ENCODE peak calls at places on chromosomes 13 and 19, in nine cellular contexts. W, H, D, Z, E, O, S, G and I are unnamed samples. For H3K4me1, the result is how much of the 10 kb centered on the place peaks cover.

GRCh38 chr19:10748195-10748923 is 30.5 kb downstream of the DNM2 start:
- DNase-seq in E (no peak), W (no peak), Z (no peak), S (no peak), D (no peak), H (no peak), O (no peak), G (no peak), I (no peak)

GRCh38 chr13:32211788-32212187 is 103.4 kb downstream of the ZAR1L start:
- DNase-seq in O (no peak), W (no peak), G (no peak), S (no peak), Z (no peak), E (peak), H (no peak), D (no peak), I (no peak)

GRCh38 chr19:58581227-58582141 is 8.3 kb upstream of the MZF1 start:
- DNase-seq in E (peak), O (peak), S (peak), D (no peak), Z (peak), W (peak), G (peak), H (peak), I (no peak)

GRCh38 chr13:111034811-111035210 is 80.3 kb upstream of the ARHGEF7 start:
- DNase-seq in W (no peak), D (no peak), E (peak), G (no peak), S (no peak), Z (no peak), O (no peak), H (no peak), I (no peak)

GRCh38 chr19:48090281-48090802 is 20.3 kb downstream of the PLA2G4C start:
- DNase-seq in E (peak), S (no peak), D (no peak), W (no peak), H (no peak), G (no peak), Z (no peak), O (no peak), I (no peak)

GRCh38 chr19:3544054-3544376 is 5.0 kb downstream of the TEKTIP1 start:
- DNase-seq in S (no peak), H (no peak), D (no peak), G (no peak), W (no peak), E (no peak), O (no peak), Z (no peak), I (no peak)

GRCh38 chr19:2475018-2475701 is 767 bp upstream of the GADD45B start:
- DNase-seq in H (peak), D (peak), Z (peak), O (no peak), W (peak), E (peak), G (peak), S (peak), I (peak)

GRCh38 chr19:16051254-16052025 is 24.9 kb upstream of the TPM4 start:
- DNase-seq in Z (peak), G (no peak), H (no peak), S (no peak), D (no peak), E (no peak), O (peak), W (no peak), I (peak)

GRCh38 chr19:46863818-46864629 is 3.2 kb downstream of the ARHGAP35 start:
- DNase-seq in G (no peak), H (no peak), O (no peak), D (peak), S (peak), E (peak), W (peak), Z (no peak), I (no peak)

GRCh38 chr19:46862974-46863632 is 2.3 kb downstream of the ARHGAP35 start:
- DNase-seq in O (no peak), Z (no peak), W (no peak), E (peak), H (no peak), S (no peak), D (no peak), G (no peak), I (no peak)

GRCh38 chr19:46861691-46862503 is 1.1 kb downstream of the ARHGAP35 start:
- DNase-seq in D (no peak), Z (no peak), E (peak), W (peak), O (no peak), S (peak), G (peak), H (no peak), I (no peak)

GRCh38 chr19:46860846-46861690 is at the start of gene ARHGAP35:
- DNase-seq in G (peak), W (no peak), O (no peak), H (peak), E (peak), D (peak), S (peak), Z (no peak), I (peak)

DNA sequence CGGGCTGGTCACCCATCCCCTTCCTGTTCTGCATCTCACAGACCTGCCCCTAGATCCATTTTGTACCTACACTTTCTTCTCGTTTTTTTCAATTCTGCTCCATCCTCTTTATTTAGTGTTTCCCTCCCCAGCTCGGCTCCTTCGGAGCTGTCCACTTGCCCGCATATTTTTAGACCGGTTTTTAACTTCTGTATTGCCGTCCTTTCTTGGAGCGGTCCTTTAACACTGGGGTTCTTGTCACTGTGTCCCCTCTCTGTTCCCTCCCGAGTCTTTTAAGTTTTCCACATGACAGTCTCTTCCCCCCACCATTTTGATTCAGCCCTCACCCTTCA is 1.7 kb downstream of the ARHGAP35 start:
- DNase-seq in Z (no peak), D (no peak), W (no peak), H (no peak), G (no peak), S (no peak), O (no peak), E (peak), I (no peak)
- H3K4me1 ChIP-seq in Z (half or more), D (under half), W (half or more), H (under half), G (under half), S (half or more), O (under half), E (under half), I (under half)

GRCh38 chr13:51956717-51957116 is 54.5 kb downstream of the ATP7B start:
- DNase-seq in W (no peak), D (no peak), S (no peak), E (no peak), O (no peak), Z (no peak), H (no peak), G (no peak), I (no peak)
- H3K4me1 ChIP-seq in W (under half), D (under half), S (under half), E (under half), O (under half), Z (under half), H (under half), G (under half), I (under half)

GRCh38 chr19:50522881-50523280 is 9.2 kb upstream of the ASPDH start:
- DNase-seq in E (no peak), D (no peak), W (no peak), S (no peak), G (no peak), H (no peak), Z (no peak), O (no peak), I (no peak)
- H3K4me1 ChIP-seq in E (under half), D (under half), W (under half), S (under half), G (under half), H (under half), Z (under half), O (under half), I (under half)

DNA sequence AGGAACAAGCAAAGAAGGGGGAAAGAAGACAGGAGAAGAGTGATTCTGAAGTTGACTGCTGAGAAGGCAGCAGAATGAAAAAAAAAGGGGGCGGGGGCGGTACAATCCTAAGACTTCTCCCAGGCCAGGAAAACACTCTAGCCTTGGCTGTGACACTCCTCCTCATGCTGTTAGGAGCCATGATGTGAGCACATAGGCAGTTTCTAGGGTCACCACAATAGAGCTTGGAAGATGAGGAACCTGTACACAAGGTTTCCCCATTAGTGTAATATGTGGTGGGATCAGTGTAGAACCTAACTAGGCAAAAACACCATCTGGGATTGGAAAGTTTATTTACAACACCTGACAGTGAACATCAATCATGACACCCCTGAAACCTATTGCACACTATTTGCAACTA is 86.9 kb downstream of the FOXO1 start:
- DNase-seq in G (no peak), O (no peak), D (no peak), H (no peak), W (no peak), S (no peak), E (no peak), Z (no peak), I (no peak)
- H3K4me1 ChIP-seq in G (under half), O (under half), D (under half), H (under half), W (under half), S (half or more), E (under half), Z (under half), I (under half)

GRCh38 chr13:41465215-41465907 is 8.0 kb downstream of the RGCC start:
- DNase-seq in S (peak), Z (no peak), O (no peak), H (no peak), D (no peak), W (peak), E (peak), G (peak), I (peak)
- H3K4me1 ChIP-seq in S (under half), Z (under half), O (under half), H (under half), D (under half), W (under half), E (under half), G (under half), I (under half)

GRCh38 chr19:41926028-41926860 is 2.0 kb downstream of the ERFL start:
- DNase-seq in G (no peak), W (no peak), D (peak), H (no peak), E (no peak), O (no peak), Z (no peak), S (no peak), I (no peak)

GRCh38 chr19:41924151-41925145 is 3.8 kb downstream of the ERFL start:
- DNase-seq in S (no peak), E (no peak), Z (no peak), O (no peak), D (no peak), W (no peak), G (no peak), H (no peak), I (no peak)

GRCh38 chr19:41926861-41927809 is 1.1 kb downstream of the ERFL start:
- DNase-seq in E (no peak), D (no peak), W (no peak), S (no peak), Z (no peak), G (no peak), O (no peak), H (no peak), I (no peak)

GRCh38 chr19:41923045-41923788 is 5.0 kb downstream of the ERFL start:
- DNase-seq in E (no peak), W (no peak), O (no peak), Z (no peak), S (no peak), H (no peak), G (no peak), D (no peak), I (no peak)

GRCh38 chr19:41925208-41926003 is 2.8 kb downstream of the ERFL start:
- DNase-seq in E (no peak), O (no peak), H (no peak), Z (no peak), G (no peak), W (no peak), S (no peak), D (no peak), I (no peak)
- H3K4me1 ChIP-seq in E (under half), O (under half), H (under half), Z (under half), G (under half), W (under half), S (under half), D (under half), I (under half)

DNA sequence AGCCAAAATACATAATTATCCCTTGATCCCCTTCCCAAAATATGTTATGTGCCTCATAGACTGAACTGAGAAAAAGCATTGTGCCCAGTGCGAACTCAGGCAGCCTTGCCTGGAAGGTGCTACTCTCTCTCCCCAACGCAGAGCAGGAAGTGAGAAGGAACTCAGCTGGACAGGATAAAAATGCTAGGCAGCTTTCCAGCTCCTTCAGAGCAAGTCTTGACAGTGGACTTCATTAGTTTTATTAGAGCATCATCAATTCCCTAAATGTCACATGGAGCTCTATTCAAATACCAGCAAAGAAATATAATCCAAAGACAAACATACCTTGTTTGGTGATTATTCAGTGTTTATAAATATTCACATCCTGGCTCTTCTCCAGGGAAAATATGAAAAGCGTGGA is 202.4 kb downstream of the RFC3 start:
- DNase-seq in H (no peak), D (no peak), S (no peak), W (no peak), G (no peak), E (no peak), Z (no peak), O (no peak), I (no peak)
- H3K4me1 ChIP-seq in H (under half), D (under half), S (under half), W (under half), G (under half), E (under half), Z (under half), O (under half), I (under half)

GRCh38 chr13:46622013-46622917 is 69.3 kb downstream of the LRCH1 start:
- DNase-seq in E (no peak), W (no peak), G (no peak), S (no peak), D (no peak), Z (no peak), O (no peak), H (no peak), I (no peak)
- H3K4me1 ChIP-seq in E (under half), W (under half), G (under half), S (under half), D (under half), Z (under half), O (under half), H (half or more), I (under half)